ENCODE peak calls at places on chromosomes 16 and 17, in seven cellular contexts. One of them, this sample, is unnamed.

GRCh38 chr17:5509482-5509881 is 23.1 kb downstream of the MIS12 start:
- DNase-seq in T-helper 1 cell: no peak
- DNase-seq in posterior cingulate gyrus: no peak
- DNase-seq in AG09319: no peak
- DNase-seq in stomach: no peak
- DNase-seq in activated CD4-positive, alpha-beta T cell treated with anti-CD3 and anti-CD28 coated beads, Interleukin-2, amount 50 U/mL, for 1 hour: no peak
- DNase-seq in IMR-90: peak; percentile 92
- DNase-seq in this sample: no peak

GRCh38 chr17:10316986-10317834 is 55.6 kb downstream of the MYH13 start:
- DNase-seq in activated CD4-positive, alpha-beta T cell treated with anti-CD3 and anti-CD28 coated beads, Interleukin-2, amount 50 U/mL, for 1 hour: peak; percentile 9
- DNase-seq in T-helper 1 cell: no peak
- DNase-seq in stomach: peak; percentile 61
- DNase-seq in posterior cingulate gyrus: peak; percentile 59
- DNase-seq in AG09319: peak; percentile 19
- DNase-seq in IMR-90: peak; percentile 41
- DNase-seq in this sample: no peak

GRCh38 chr17:44917456-44917855 is 2.2 kb upstream of the GFAP start:
- DNase-seq in AG09319: no peak
- DNase-seq in T-helper 1 cell: no peak
- DNase-seq in IMR-90: no peak
- DNase-seq in posterior cingulate gyrus: no peak
- DNase-seq in activated CD4-positive, alpha-beta T cell treated with anti-CD3 and anti-CD28 coated beads, Interleukin-2, amount 50 U/mL, for 1 hour: no peak
- DNase-seq in stomach: no peak
- DNase-seq in this sample: no peak

GRCh38 chr17:4476017-4476416 is 22.7 kb upstream of the SPNS2 start:
- DNase-seq in posterior cingulate gyrus: no peak
- DNase-seq in stomach: peak; percentile 50
- DNase-seq in activated CD4-positive, alpha-beta T cell treated with anti-CD3 and anti-CD28 coated beads, Interleukin-2, amount 50 U/mL, for 1 hour: no peak
- DNase-seq in T-helper 1 cell: no peak
- DNase-seq in IMR-90: no peak
- DNase-seq in AG09319: no peak
- DNase-seq in this sample: no peak

GRCh38 chr17:27559996-27560481 is 70.9 kb upstream of the LGALS9 start:
- DNase-seq in AG09319: peak; percentile 45
- DNase-seq in activated CD4-positive, alpha-beta T cell treated with anti-CD3 and anti-CD28 coated beads, Interleukin-2, amount 50 U/mL, for 1 hour: no peak
- DNase-seq in stomach: peak; percentile 53
- DNase-seq in posterior cingulate gyrus: no peak
- DNase-seq in IMR-90: peak; percentile 93
- DNase-seq in T-helper 1 cell: no peak
- DNase-seq in this sample: peak; percentile 84

GRCh38 chr17:4175921-4176802 is 33.2 kb downstream of the CYB5D2 start:
- DNase-seq in T-helper 1 cell: peak; percentile 25
- DNase-seq in AG09319: no peak
- DNase-seq in posterior cingulate gyrus: no peak
- DNase-seq in activated CD4-positive, alpha-beta T cell treated with anti-CD3 and anti-CD28 coated beads, Interleukin-2, amount 50 U/mL, for 1 hour: peak; percentile 44
- DNase-seq in IMR-90: peak; percentile 45
- DNase-seq in stomach: no peak
- DNase-seq in this sample: no peak

GRCh38 chr16:71230122-71230845 is at the start of gene HYDIN:
- DNase-seq in AG09319: no peak
- DNase-seq in IMR-90: peak; percentile 30
- DNase-seq in activated CD4-positive, alpha-beta T cell treated with anti-CD3 and anti-CD28 coated beads, Interleukin-2, amount 50 U/mL, for 1 hour: no peak
- DNase-seq in posterior cingulate gyrus: peak; percentile 81
- DNase-seq in stomach: no peak
- DNase-seq in T-helper 1 cell: no peak
- DNase-seq in this sample: peak; percentile 18

GRCh38 chr17:2250140-2251095 is 53.2 kb downstream of the SMG6 start:
- DNase-seq in AG09319: no peak
- DNase-seq in activated CD4-positive, alpha-beta T cell treated with anti-CD3 and anti-CD28 coated beads, Interleukin-2, amount 50 U/mL, for 1 hour: peak; percentile 14
- DNase-seq in IMR-90: peak; percentile 58
- DNase-seq in posterior cingulate gyrus: no peak
- DNase-seq in stomach: no peak
- DNase-seq in T-helper 1 cell: no peak
- DNase-seq in this sample: no peak

GRCh38 chr17:4509402-4509801 is 10.7 kb downstream of the SPNS2 start:
- DNase-seq in stomach: peak; percentile 80
- DNase-seq in posterior cingulate gyrus: no peak
- DNase-seq in AG09319: no peak
- DNase-seq in T-helper 1 cell: no peak
- DNase-seq in IMR-90: no peak
- DNase-seq in activated CD4-positive, alpha-beta T cell treated with anti-CD3 and anti-CD28 coated beads, Interleukin-2, amount 50 U/mL, for 1 hour: no peak
- DNase-seq in this sample: no peak

GRCh38 chr17:33266611-33267010 is 26.5 kb downstream of the ASIC2 start:
- DNase-seq in T-helper 1 cell: no peak
- DNase-seq in stomach: no peak
- DNase-seq in posterior cingulate gyrus: no peak
- DNase-seq in IMR-90: no peak
- DNase-seq in activated CD4-positive, alpha-beta T cell treated with anti-CD3 and anti-CD28 coated beads, Interleukin-2, amount 50 U/mL, for 1 hour: no peak
- DNase-seq in AG09319: no peak
- DNase-seq in this sample: no peak

GRCh38 chr17:45942284-45942683 is 47.9 kb downstream of the MAPT start:
- DNase-seq in stomach: peak; percentile 36
- DNase-seq in posterior cingulate gyrus: peak; percentile 96
- DNase-seq in T-helper 1 cell: no peak
- DNase-seq in IMR-90: no peak
- DNase-seq in AG09319: no peak
- DNase-seq in activated CD4-positive, alpha-beta T cell treated with anti-CD3 and anti-CD28 coated beads, Interleukin-2, amount 50 U/mL, for 1 hour: no peak
- DNase-seq in this sample: peak; percentile 93

GRCh38 chr17:76868669-76869208 is 535 bp downstream of the MGAT5B start:
- DNase-seq in activated CD4-positive, alpha-beta T cell treated with anti-CD3 and anti-CD28 coated beads, Interleukin-2, amount 50 U/mL, for 1 hour: no peak
- DNase-seq in stomach: no peak
- DNase-seq in IMR-90: no peak
- DNase-seq in posterior cingulate gyrus: no peak
- DNase-seq in AG09319: no peak
- DNase-seq in T-helper 1 cell: no peak
- DNase-seq in this sample: no peak

GRCh38 chr17:32285770-32286517 is 20.3 kb downstream of the RHBDL3 start:
- DNase-seq in stomach: no peak
- DNase-seq in posterior cingulate gyrus: peak; percentile 63
- DNase-seq in T-helper 1 cell: no peak
- DNase-seq in IMR-90: no peak
- DNase-seq in AG09319: no peak
- DNase-seq in activated CD4-positive, alpha-beta T cell treated with anti-CD3 and anti-CD28 coated beads, Interleukin-2, amount 50 U/mL, for 1 hour: no peak
- DNase-seq in this sample: no peak

GRCh38 chr16:30561212-30561816 is 3.1 kb upstream of the ZNF764 start:
- DNase-seq in stomach: peak; percentile 39
- DNase-seq in AG09319: no peak
- DNase-seq in posterior cingulate gyrus: no peak
- DNase-seq in activated CD4-positive, alpha-beta T cell treated with anti-CD3 and anti-CD28 coated beads, Interleukin-2, amount 50 U/mL, for 1 hour: no peak
- DNase-seq in IMR-90: no peak
- DNase-seq in T-helper 1 cell: no peak
- DNase-seq in this sample: no peak

GRCh38 chr17:79810138-79811027 is 13.5 kb upstream of the CBX8 start:
- DNase-seq in posterior cingulate gyrus: peak; percentile 57
- DNase-seq in activated CD4-positive, alpha-beta T cell treated with anti-CD3 and anti-CD28 coated beads, Interleukin-2, amount 50 U/mL, for 1 hour: peak; percentile 77
- DNase-seq in T-helper 1 cell: peak; percentile 82
- DNase-seq in AG09319: no peak
- DNase-seq in IMR-90: peak; percentile 76
- DNase-seq in stomach: peak; percentile 84
- DNase-seq in this sample: peak; percentile 73

GRCh38 chr17:34206569-34206968 is 48.5 kb upstream of the CCL2 start:
- DNase-seq in AG09319: no peak
- DNase-seq in T-helper 1 cell: no peak
- DNase-seq in activated CD4-positive, alpha-beta T cell treated with anti-CD3 and anti-CD28 coated beads, Interleukin-2, amount 50 U/mL, for 1 hour: no peak
- DNase-seq in stomach: no peak
- DNase-seq in posterior cingulate gyrus: no peak
- DNase-seq in IMR-90: no peak
- DNase-seq in this sample: no peak

GRCh38 chr17:75777243-75777922 is 7.2 kb upstream of the UNK start:
- DNase-seq in T-helper 1 cell: no peak
- DNase-seq in activated CD4-positive, alpha-beta T cell treated with anti-CD3 and anti-CD28 coated beads, Interleukin-2, amount 50 U/mL, for 1 hour: no peak
- DNase-seq in posterior cingulate gyrus: no peak
- DNase-seq in IMR-90: no peak
- DNase-seq in stomach: no peak
- DNase-seq in AG09319: no peak
- DNase-seq in this sample: no peak

This sample was measured in NCI-H1694.